ENCODE peak calls at places on chromosomes 6 and 20, in four cellular contexts. One of them, this sample, is unnamed.

GRCh38 chr6:43088654-43089056 is 12.5 kb downstream of the PTK7 start:
- DNase-seq in dorsolateral prefrontal cortex: no peak
- DNase-seq in Peyer's patch: no peak
- DNase-seq in AG10803: peak
- DNase-seq in this sample: no peak

GRCh38 chr6:73630401-73630800 is 23.4 kb downstream of the SLC17A5 start:
- DNase-seq in dorsolateral prefrontal cortex: no peak
- DNase-seq in Peyer's patch: no peak
- DNase-seq in AG10803: no peak
- DNase-seq in this sample: no peak

GRCh38 chr20:31953749-31954148 is 1.9 kb upstream of the PDRG1 start:
- DNase-seq in dorsolateral prefrontal cortex: no peak
- DNase-seq in Peyer's patch: no peak
- DNase-seq in AG10803: no peak
- DNase-seq in this sample: no peak

GRCh38 chr20:48150568-48150967 is 365.3 kb upstream of the SULF2 start:
- DNase-seq in dorsolateral prefrontal cortex: no peak
- DNase-seq in Peyer's patch: no peak
- DNase-seq in AG10803: no peak
- DNase-seq in this sample: no peak

GRCh38 chr6:93419304-93420162 is at the start of gene EPHA7:
- DNase-seq in dorsolateral prefrontal cortex: peak
- DNase-seq in Peyer's patch: peak
- DNase-seq in AG10803: peak
- DNase-seq in this sample: peak

GRCh38 chr6:166366921-166367320 is 15.8 kb downstream of the MPC1 start:
- DNase-seq in dorsolateral prefrontal cortex: no peak
- DNase-seq in Peyer's patch: no peak
- DNase-seq in AG10803: no peak
- DNase-seq in this sample: no peak

GRCh38 chr20:1820137-1821074 is 74.8 kb upstream of the SIRPA start:
- DNase-seq in dorsolateral prefrontal cortex: no peak
- DNase-seq in Peyer's patch: no peak
- DNase-seq in AG10803: peak
- DNase-seq in this sample: peak

GRCh38 chr6:46894429-46894828 is 27.3 kb downstream of the ADGRF5 start:
- DNase-seq in dorsolateral prefrontal cortex: no peak
- DNase-seq in Peyer's patch: no peak
- DNase-seq in AG10803: no peak
- DNase-seq in this sample: no peak

GRCh38 chr20:42097741-42098140 is 479.6 kb upstream of the CHD6 start:
- DNase-seq in dorsolateral prefrontal cortex: no peak
- DNase-seq in Peyer's patch: no peak
- DNase-seq in AG10803: no peak
- DNase-seq in this sample: no peak

GRCh38 chr6:24981385-24981758 is 45.6 kb upstream of the RIPOR2 start:
- DNase-seq in dorsolateral prefrontal cortex: no peak
- DNase-seq in Peyer's patch: no peak
- DNase-seq in AG10803: no peak
- DNase-seq in this sample: peak

GRCh38 chr6:22149501-22150490 is 147.0 kb downstream of the PRL start:
- DNase-seq in dorsolateral prefrontal cortex: no peak
- DNase-seq in Peyer's patch: no peak
- DNase-seq in AG10803: no peak
- DNase-seq in this sample: peak

GRCh38 chr6:156955494-156956183 is 178.5 kb downstream of the ARID1B start:
- DNase-seq in dorsolateral prefrontal cortex: no peak
- DNase-seq in Peyer's patch: no peak
- DNase-seq in AG10803: no peak
- DNase-seq in this sample: peak

GRCh38 chr20:56828402-56828801 is 199.3 kb downstream of the TFAP2C start:
- DNase-seq in dorsolateral prefrontal cortex: no peak
- DNase-seq in Peyer's patch: no peak
- DNase-seq in AG10803: peak
- DNase-seq in this sample: no peak

GRCh38 chr6:41164551-41164950 is 1.6 kb upstream of the TREM2 start:
- DNase-seq in dorsolateral prefrontal cortex: no peak
- DNase-seq in Peyer's patch: no peak
- DNase-seq in AG10803: peak
- DNase-seq in this sample: no peak

GRCh38 chr6:47631248-47632196 is 66.9 kb upstream of the ADGRF4 start:
- DNase-seq in dorsolateral prefrontal cortex: no peak
- DNase-seq in Peyer's patch: no peak
- DNase-seq in AG10803: peak
- DNase-seq in this sample: peak

GRCh38 chr6:89388846-89389245 is 23.2 kb downstream of the RRAGD start:
- DNase-seq in dorsolateral prefrontal cortex: no peak
- DNase-seq in Peyer's patch: no peak
- DNase-seq in AG10803: no peak
- DNase-seq in this sample: no peak
- H3K4me3 ChIP-seq in dorsolateral prefrontal cortex: no peak
- H3K4me3 ChIP-seq in Peyer's patch: no peak
- H3K4me3 ChIP-seq in AG10803: no peak
- H3K4me3 ChIP-seq in this sample: no peak

GRCh38 chr6:37906121-37906520 is 86.6 kb downstream of the ZFAND3 start:
- DNase-seq in dorsolateral prefrontal cortex: no peak
- DNase-seq in Peyer's patch: no peak
- DNase-seq in AG10803: no peak
- DNase-seq in this sample: no peak

GRCh38 chr6:37903671-37904355 is 84.3 kb downstream of the ZFAND3 start:
- DNase-seq in dorsolateral prefrontal cortex: no peak
- DNase-seq in Peyer's patch: no peak
- DNase-seq in AG10803: no peak
- DNase-seq in this sample: no peak

GRCh38 chr6:37904590-37904989 is 85.1 kb downstream of the ZFAND3 start:
- DNase-seq in dorsolateral prefrontal cortex: no peak
- DNase-seq in Peyer's patch: no peak
- DNase-seq in AG10803: no peak
- DNase-seq in this sample: no peak
- TF ChIP-seq CTCF in dorsolateral prefrontal cortex: no peak
- TF ChIP-seq CTCF in Peyer's patch: no peak
- TF ChIP-seq CTCF in AG10803: no peak
- TF ChIP-seq CTCF in this sample: no peak

GRCh38 chr6:27092316-27092692 is 155.2 kb upstream of the PRSS16 start:
- DNase-seq in dorsolateral prefrontal cortex: no peak
- DNase-seq in Peyer's patch: no peak
- DNase-seq in AG10803: no peak
- DNase-seq in this sample: no peak

GRCh38 chr6:27096834-27097511 is 150.5 kb upstream of the PRSS16 start:
- DNase-seq in dorsolateral prefrontal cortex: no peak
- DNase-seq in Peyer's patch: no peak
- DNase-seq in AG10803: peak
- DNase-seq in this sample: peak

GRCh38 chr6:27095914-27096313 is 151.6 kb upstream of the PRSS16 start:
- DNase-seq in dorsolateral prefrontal cortex: no peak
- DNase-seq in Peyer's patch: no peak
- DNase-seq in AG10803: no peak
- DNase-seq in this sample: no peak

GRCh38 chr6:27088068-27088467 is 159.4 kb upstream of the PRSS16 start:
- DNase-seq in dorsolateral prefrontal cortex: no peak
- DNase-seq in Peyer's patch: no peak
- DNase-seq in AG10803: no peak
- DNase-seq in this sample: no peak

DNA sequence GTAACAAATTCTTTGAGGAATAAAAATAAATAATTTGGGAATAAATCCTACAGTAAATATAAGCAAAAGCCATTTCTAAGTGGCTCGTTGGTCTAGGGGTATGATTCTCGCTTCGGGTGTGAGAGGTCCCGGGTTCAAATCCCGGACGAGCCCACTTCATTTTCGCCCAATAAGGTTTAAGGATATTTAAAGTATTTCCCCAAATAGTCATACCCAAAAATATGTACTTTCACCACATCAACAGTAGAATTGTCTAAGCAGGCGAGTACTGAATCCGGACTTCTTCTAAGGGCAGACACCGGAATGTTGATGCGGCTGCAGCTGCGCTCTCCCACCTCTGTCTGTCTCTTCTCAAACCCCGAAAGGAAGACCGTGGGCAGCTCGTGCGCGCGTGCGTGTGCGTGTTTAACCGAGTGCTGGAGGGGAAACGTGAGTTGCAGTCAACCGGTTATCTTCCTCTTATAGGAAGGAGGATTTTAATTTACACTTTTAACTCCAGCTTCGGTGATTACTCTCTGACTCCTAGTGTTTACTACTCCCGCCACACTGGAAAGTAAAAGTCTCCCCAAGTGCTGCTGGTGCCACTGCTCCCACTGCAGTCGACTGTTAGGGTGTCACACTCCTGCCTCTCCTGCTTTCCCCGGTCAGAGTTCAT is 155.7 kb upstream of the PRSS16 start:
- DNase-seq in dorsolateral prefrontal cortex: no peak
- DNase-seq in Peyer's patch: no peak
- DNase-seq in AG10803: peak
- DNase-seq in this sample: peak
- H3K4me3 ChIP-seq in dorsolateral prefrontal cortex: peak
- H3K4me3 ChIP-seq in Peyer's patch: no peak
- H3K4me3 ChIP-seq in AG10803: peak
- H3K4me3 ChIP-seq in this sample: peak

GRCh38 chr6:35752330-35752729 is 15.5 kb downstream of the ARMC12 start:
- DNase-seq in dorsolateral prefrontal cortex: no peak
- DNase-seq in Peyer's patch: no peak
- DNase-seq in AG10803: no peak
- DNase-seq in this sample: no peak

GRCh38 chr6:35754452-35755321 is 17.9 kb downstream of the ARMC12 start:
- DNase-seq in dorsolateral prefrontal cortex: no peak
- DNase-seq in Peyer's patch: no peak
- DNase-seq in AG10803: peak
- DNase-seq in this sample: no peak

GRCh38 chr6:35759401-35759800 is 17.0 kb upstream of the CLPSL2 start:
- DNase-seq in dorsolateral prefrontal cortex: no peak
- DNase-seq in Peyer's patch: no peak
- DNase-seq in AG10803: no peak
- DNase-seq in this sample: no peak

GRCh38 chr6:35755525-35755924 is 18.7 kb downstream of the ARMC12 start:
- DNase-seq in dorsolateral prefrontal cortex: no peak
- DNase-seq in Peyer's patch: no peak
- DNase-seq in AG10803: no peak
- DNase-seq in this sample: no peak

GRCh38 chr6:35757461-35758123 is 18.8 kb upstream of the CLPSL2 start:
- DNase-seq in dorsolateral prefrontal cortex: no peak
- DNase-seq in Peyer's patch: no peak
- DNase-seq in AG10803: peak
- DNase-seq in this sample: peak
- TF ChIP-seq CTCF in dorsolateral prefrontal cortex: no peak
- TF ChIP-seq CTCF in Peyer's patch: peak
- TF ChIP-seq CTCF in AG10803: peak
- TF ChIP-seq CTCF in this sample: peak

This sample was measured in fibroblast of pulmonary artery.